ENCODE peak calls at places on chromosomes 6 and 20, in five cellular contexts. H is uterus, S is AG04450, Q is fibroblast of villous mesenchyme, O is H1. G is an unnamed sample.

GRCh38 chr6:31826793-31827285 is 699 bp upstream of the HSPA1B start:
- DNase-seq in S (no peak), Q (peak; percentile 87), O (peak; percentile 62), H (peak; percentile 95), G (peak; percentile 96)

GRCh38 chr6:89508755-89509563 is 76.0 kb downstream of the ANKRD6 start:
- DNase-seq in O (no peak), S (no peak), Q (no peak), H (no peak), G (peak; percentile 31)

GRCh38 chr6:41262401-41262800 is 24.1 kb downstream of the TREM1 start:
- DNase-seq in H (no peak), S (no peak), O (no peak), Q (no peak), G (no peak)

GRCh38 chr20:62723768-62724420 is 15.3 kb downstream of the NTSR1 start:
- DNase-seq in H (no peak), O (no peak), S (no peak), Q (no peak), G (no peak)

GRCh38 chr20:34639755-34640222 is 37.1 kb downstream of the PIGU start:
- DNase-seq in H (no peak), Q (no peak), S (no peak), O (no peak), G (no peak)

GRCh38 chr20:44560229-44560628 is 22.1 kb upstream of the PKIG start:
- DNase-seq in Q (no peak), O (no peak), H (no peak), S (no peak), G (no peak)

GRCh38 chr20:56445130-56445529 is 23.3 kb upstream of the RTF2 start:
- DNase-seq in S (no peak), Q (no peak), H (no peak), O (no peak), G (no peak)

GRCh38 chr6:57313711-57314471 is 3.5 kb upstream of the PRIM2 start:
- DNase-seq in O (no peak), S (peak; percentile 94), Q (peak; percentile 99), H (peak; percentile 77), G (peak; percentile 99)

GRCh38 chr6:169831450-169832246 is 80.2 kb downstream of the ERMARD start:
- DNase-seq in S (peak; percentile 3), H (peak; percentile 68), O (peak; percentile 97), Q (peak; percentile 67), G (peak; percentile 51)

GRCh38 chr6:105619971-105620741 is 217.3 kb upstream of the PREP start:
- DNase-seq in O (no peak), H (no peak), Q (no peak), S (no peak), G (peak; percentile 59)

GRCh38 chr20:1474817-1475603 is 8.4 kb upstream of the NSFL1C start:
- DNase-seq in Q (no peak), H (no peak), S (no peak), O (no peak), G (no peak)

GRCh38 chr6:45483021-45483420 is 105.3 kb upstream of the SUPT3H start:
- DNase-seq in S (peak; percentile 89), Q (peak; percentile 97), H (peak; percentile 33), O (no peak), G (peak; percentile 89)

GRCh38 chr6:149471801-149472200 is 13.0 kb downstream of the ZC3H12D start:
- DNase-seq in O (no peak), S (no peak), Q (no peak), H (no peak), G (no peak)

GRCh38 chr6:149474108-149474935 is 10.5 kb downstream of the ZC3H12D start:
- DNase-seq in S (no peak), Q (no peak), O (no peak), H (no peak), G (no peak)

GRCh38 chr6:149472241-149472640 is 12.6 kb downstream of the ZC3H12D start:
- DNase-seq in S (no peak), H (no peak), O (no peak), Q (no peak), G (no peak)

GRCh38 chr6:149470948-149471347 is 13.9 kb downstream of the ZC3H12D start:
- DNase-seq in O (no peak), H (no peak), S (no peak), Q (no peak), G (no peak)

DNA sequence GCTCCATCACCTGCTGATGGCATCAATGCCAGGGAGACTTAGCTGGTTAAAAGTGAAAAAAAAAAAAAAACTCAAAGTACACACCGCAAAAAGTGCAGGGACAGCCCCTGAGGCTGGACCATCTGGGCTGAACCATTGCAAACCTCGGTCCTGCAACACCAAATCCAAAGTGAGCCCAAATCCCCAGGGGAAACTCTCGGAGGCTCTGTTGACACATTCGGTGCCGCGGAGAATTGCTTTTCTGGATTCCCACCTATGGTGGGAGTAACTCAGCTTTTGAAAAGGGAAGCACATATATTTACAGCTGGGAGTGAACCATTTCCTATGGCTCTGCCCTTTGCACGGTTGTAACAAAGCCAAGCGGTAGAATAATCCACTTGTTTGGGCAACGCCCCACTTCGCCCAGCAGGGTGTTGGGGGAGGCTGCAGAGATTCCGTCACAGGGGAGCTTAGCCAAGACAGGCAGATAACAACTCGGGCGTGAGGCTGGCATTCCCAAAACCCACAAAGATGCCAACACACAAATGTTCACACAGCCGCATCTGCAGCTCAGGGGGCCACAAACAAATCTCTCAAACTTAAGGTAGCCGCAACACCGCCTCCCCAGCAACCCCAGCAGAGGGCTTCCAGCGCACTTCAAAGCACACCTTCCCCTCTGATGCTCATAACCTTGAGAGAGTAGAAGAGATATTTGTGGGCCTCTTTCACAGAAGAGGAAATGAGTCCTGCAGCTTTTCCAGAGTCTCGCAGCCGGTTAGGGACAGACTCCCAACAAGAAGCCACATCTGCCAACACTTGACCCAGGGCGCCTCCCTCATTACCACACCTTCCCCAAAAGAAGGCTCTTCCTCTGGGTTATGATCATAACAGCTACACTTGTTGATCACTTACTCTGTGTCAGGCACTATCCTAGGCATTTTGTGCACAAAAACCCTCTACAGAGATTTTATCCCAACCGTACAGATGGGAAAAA is 11.4 kb downstream of the ZC3H12D start:
- DNase-seq in S (no peak), Q (peak; percentile 63), O (no peak), H (no peak), G (no peak)
- TF ChIP-seq CTCF in S (no peak), Q (no peak), O (no peak), H (no peak), G (no peak)

DNA sequence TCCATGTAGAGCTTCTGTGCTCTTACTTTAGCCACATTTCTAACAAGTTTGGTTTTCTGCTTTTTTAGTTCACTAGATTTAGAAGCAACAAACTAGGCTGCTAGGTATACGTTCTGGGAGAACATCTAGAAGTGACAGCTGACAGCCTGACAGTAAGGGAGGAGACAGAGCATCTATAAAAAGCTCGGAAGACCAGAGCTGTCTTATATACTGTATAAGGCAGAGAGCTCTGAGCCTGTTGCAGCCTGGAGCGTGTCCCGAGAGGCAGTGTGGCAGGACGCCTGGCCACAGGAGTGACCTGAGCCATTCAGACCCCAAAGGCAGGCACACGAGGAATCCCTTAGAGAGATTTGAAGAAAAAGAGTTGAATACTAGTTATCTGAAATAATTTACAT is 24.6 kb downstream of the PPP1R14C start:
- DNase-seq in H (no peak), Q (no peak), S (no peak), O (no peak), G (no peak)
- H3K4me3 ChIP-seq in H (no peak overlapping the region), Q (no peak overlapping the region), S (no peak overlapping the region), O (no peak overlapping the region), G (no peak overlapping the region)

DNA sequence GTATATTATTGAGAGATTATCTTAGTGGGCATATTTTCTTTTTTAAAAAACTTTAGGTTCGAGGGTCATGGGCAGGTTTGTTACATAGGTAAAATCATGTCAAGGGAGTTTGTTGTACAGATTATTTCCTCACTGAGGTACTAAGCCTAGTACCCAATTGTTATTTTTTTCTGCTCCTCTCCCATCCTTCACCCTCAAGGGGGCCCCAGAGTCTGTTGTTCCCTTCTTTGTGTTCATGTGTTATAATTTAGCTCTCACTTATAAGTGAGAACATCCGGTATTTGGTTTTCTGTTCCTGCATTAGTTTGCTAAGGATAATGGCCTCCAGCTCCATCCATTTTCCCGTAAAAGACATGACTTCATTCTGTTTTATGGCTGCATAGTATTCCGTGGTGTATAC is 247.9 kb upstream of the RAB32 start:
- DNase-seq in Q (no peak), O (no peak), H (no peak), S (no peak), G (no peak)
- TF ChIP-seq CTCF in Q (no peak), O (no peak), H (no peak), S (no peak), G (no peak)

DNA sequence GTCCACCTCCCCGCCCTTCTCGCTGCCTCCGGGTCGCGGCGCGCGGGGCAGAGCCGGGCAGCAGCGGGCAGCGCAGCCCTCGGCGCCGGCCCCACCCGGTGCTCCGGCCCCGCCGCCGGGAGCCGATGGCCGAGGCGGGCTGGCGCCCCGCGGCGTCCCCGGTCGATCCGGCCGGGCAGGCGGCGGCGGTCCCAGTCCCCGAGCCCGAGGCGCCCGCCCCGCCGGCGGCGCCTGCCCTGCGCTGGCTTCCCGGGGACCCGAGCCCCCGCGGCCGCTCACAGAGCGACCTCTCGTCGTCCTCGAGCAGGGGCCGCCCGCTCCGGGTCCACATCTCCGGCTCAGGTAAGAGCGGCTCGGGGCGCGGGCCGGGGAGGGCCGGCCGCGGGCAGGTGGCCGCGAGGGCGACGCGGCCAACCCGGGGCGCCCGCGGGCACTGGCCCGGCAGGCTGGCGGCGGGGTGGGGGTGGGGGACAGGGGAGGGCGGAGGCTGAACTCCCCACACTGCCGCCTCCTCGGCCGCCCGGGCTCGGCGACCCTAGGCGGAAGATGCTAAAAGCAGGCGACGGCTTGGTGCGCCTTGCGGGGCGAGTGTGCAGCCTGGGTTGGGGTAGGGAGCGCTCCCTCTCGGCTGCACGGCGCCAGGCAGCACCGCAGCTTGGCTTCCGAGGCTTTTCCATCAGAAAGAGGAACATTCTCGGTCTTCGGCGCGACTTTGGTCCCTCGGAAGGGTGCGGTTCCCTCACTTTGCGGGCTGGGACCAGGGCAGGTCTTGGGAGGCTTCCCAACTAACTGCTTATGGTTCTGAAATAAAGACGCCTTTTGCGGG is 25.6 kb upstream of the FUCA2 start:
- DNase-seq in Q (peak; percentile 46), S (no peak), O (peak; percentile 80), H (peak; percentile 23), G (peak; percentile 46)
- H3K4me3 ChIP-seq in Q (peak overlapping the region; percentile 59), S (peak overlapping the region; percentile 62), O (peak overlapping the region; percentile 39), H (peak overlapping the region; percentile 53), G (peak overlapping the region; percentile 68)

DNA sequence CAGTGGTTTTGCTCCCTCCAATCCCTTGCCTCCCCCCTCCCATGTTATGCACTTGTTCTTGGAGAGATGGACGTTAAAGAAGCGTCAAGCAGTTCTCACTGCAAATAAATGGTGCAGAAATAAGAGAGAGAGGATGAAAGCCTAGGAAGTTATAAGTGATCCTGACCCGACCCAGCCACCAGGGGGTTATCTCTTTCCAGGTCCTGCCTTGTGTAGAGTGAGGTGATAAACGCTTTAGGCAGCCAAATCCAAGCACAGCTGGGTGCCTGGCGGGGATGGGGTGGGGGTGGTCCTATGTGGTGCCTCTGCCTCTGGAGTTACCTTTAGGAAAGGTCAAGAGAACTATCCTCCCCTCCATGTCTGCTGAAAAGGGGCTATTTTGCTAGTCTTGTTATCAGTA is 9.1 kb upstream of the TFAP2A start:
- DNase-seq in H (no peak), S (no peak), O (peak; percentile 50), Q (no peak), G (no peak)
- TF ChIP-seq CTCF in H (no peak), S (peak; percentile 21), O (peak; percentile 26), Q (no peak), G (peak; percentile 18)

GRCh38 chr20:3156811-3157619 is 2.6 kb downstream of the FASTKD5 start:
- DNase-seq in H (no peak), S (no peak), Q (no peak), O (no peak), G (peak; percentile 15)
- H3K4me3 ChIP-seq in H (no peak overlapping the region), S (no peak overlapping the region), Q (no peak overlapping the region), O (no peak overlapping the region), G (no peak overlapping the region)

DNA sequence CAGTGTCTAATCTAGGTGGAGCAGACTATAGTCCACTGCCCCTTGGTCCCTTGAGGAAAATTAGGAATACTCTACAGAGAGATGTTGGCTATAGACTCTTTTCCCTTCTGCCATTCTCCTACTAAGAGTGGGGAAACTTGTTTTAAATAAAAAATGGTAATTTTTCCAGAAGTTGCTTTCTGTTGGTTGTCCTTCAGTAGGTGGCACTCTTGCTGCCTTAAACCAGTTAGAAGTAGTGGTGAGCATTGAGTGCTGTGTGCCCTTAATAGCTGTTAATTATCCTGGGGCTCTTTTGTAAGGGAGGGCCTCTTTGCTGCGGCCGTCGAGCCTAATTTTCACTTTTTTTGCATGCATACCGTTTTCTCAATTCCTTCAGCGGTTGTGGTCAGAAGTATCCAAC is 2.8 kb downstream of the CMTR1 start:
- DNase-seq in Q (no peak), S (no peak), H (no peak), O (no peak), G (no peak)
- TF ChIP-seq CTCF in Q (no peak), S (no peak), H (no peak), O (no peak), G (no peak)

G was measured in fibroblast of the aortic adventitia.